ENCODE peak calls at places on chromosomes 7 and 10, in four cellular contexts. W is WTC11, G is HepG2, Z is K562. Y is an unnamed sample.

GRCh38 chr7:36923831-36924555 is 199.7 kb upstream of the AOAH start:
- DNase-seq in G (no peak), W (no peak), Z (no peak), Y (no peak)

GRCh38 chr10:79176052-79176501 is 107.3 kb downstream of the ZMIZ1 start:
- DNase-seq in G (no peak), W (no peak), Z (no peak), Y (no peak)

GRCh38 chr7:90910136-90910535 is 314.0 kb downstream of the CDK14 start:
- DNase-seq in W (no peak), Z (no peak), G (no peak), Y (no peak)

GRCh38 chr10:683448-684071 is 5.9 kb downstream of the DIP2C start:
- DNase-seq in Z (no peak), G (no peak), W (no peak), Y (no peak)

GRCh38 chr10:14564268-14564744 is 210.4 kb downstream of the FAM107B start:
- DNase-seq in W (no peak), G (no peak), Z (no peak), Y (no peak)

GRCh38 chr10:115030483-115031200 is 62.5 kb upstream of the ATRNL1 start:
- DNase-seq in G (no peak), Z (no peak), W (no peak), Y (no peak)

GRCh38 chr10:27383595-27384542 is 120.2 kb upstream of the RAB18 start:
- DNase-seq in Z (no peak), G (peak), W (no peak), Y (no peak)

GRCh38 chr10:123502983-123503382 is 163.2 kb upstream of the GPR26 start:
- DNase-seq in Z (no peak), W (no peak), G (no peak), Y (no peak)

GRCh38 chr10:16886032-16886431 is 68.8 kb upstream of the RSU1 start:
- DNase-seq in Z (no peak), W (no peak), G (no peak), Y (no peak)

GRCh38 chr7:35286422-35286821 is 32.5 kb upstream of the TBX20 start:
- DNase-seq in G (no peak), W (no peak), Z (no peak), Y (no peak)

GRCh38 chr10:46541735-46542566 is 14.5 kb downstream of the GPRIN2 start:
- DNase-seq in G (no peak), Z (no peak), W (peak), Y (no peak)

GRCh38 chr10:2953495-2953894 is 113.9 kb upstream of the PFKP start:
- DNase-seq in W (no peak), G (no peak), Z (no peak), Y (no peak)

GRCh38 chr7:122487131-122487530 is 182.6 kb upstream of the FEZF1 start:
- DNase-seq in Z (no peak), G (no peak), W (no peak), Y (no peak)

GRCh38 chr7:8136331-8136730 is 125.6 kb downstream of the ICA1 start:
- DNase-seq in Z (no peak), G (no peak), W (no peak), Y (no peak)

GRCh38 chr7:11181590-11181989 is 207.9 kb downstream of the PHF14 start:
- DNase-seq in Z (no peak), G (no peak), W (no peak), Y (no peak)

DNA sequence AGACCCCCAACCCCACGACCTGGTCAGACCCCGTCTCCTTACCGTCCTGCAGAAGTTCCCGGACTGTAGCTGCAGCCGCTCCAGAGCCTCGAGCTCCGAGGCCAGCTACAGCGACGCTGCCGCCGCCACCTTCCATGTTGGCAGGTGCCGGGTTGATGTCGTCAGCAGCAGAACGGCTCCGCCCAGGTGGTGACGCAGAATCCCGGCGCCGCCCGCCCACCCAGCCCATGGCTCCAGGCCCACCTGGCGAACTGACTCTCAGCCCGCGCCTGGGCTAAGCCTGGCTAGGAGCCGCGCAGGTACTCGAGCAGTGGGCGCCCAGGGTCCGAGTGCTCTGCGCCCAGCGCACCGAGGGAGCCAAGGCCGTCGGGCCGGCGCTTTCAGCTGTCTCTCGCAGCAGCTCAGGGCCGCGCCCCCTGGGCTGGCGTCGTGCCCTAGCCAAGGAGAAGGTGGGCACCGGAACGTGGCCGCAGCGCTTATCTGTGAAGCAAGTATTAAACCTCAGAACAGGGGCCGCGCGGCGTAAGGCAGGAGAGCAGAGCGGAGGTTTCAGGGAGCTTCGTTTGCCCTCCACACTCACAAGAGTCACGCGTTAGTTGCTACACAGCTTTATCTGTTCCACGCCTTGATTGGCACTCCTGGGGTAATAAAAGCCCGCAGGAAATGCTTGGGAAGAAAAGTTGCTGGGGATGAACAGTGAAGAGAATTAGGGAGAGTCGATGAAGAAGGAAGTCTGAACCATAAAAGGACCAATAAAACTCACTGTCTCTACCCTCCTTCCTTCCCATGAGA is at the start of the genes COG5 and DUS4L:
- DNase-seq in Z (peak), G (peak), W (peak), Y (peak)
- TF ChIP-seq TCF7 in Z (peak), G (no peak), W (peak), Y (no peak)

GRCh38 chr7:18671176-18671575 is 175.6 kb downstream of the HDAC9 start:
- DNase-seq in G (no peak), Z (no peak), W (no peak), Y (no peak)

GRCh38 chr7:18663321-18663720 is 167.8 kb downstream of the HDAC9 start:
- DNase-seq in W (no peak), Z (no peak), G (no peak), Y (no peak)

GRCh38 chr7:18667466-18667865 is 171.9 kb downstream of the HDAC9 start:
- DNase-seq in Z (no peak), G (peak), W (no peak), Y (no peak)

GRCh38 chr7:18666107-18666728 is 170.7 kb downstream of the HDAC9 start:
- DNase-seq in W (peak), Z (peak), G (peak), Y (peak)
- TF ChIP-seq TCF7 in W (no peak), Z (no peak), G (no peak), Y (no peak)

DNA sequence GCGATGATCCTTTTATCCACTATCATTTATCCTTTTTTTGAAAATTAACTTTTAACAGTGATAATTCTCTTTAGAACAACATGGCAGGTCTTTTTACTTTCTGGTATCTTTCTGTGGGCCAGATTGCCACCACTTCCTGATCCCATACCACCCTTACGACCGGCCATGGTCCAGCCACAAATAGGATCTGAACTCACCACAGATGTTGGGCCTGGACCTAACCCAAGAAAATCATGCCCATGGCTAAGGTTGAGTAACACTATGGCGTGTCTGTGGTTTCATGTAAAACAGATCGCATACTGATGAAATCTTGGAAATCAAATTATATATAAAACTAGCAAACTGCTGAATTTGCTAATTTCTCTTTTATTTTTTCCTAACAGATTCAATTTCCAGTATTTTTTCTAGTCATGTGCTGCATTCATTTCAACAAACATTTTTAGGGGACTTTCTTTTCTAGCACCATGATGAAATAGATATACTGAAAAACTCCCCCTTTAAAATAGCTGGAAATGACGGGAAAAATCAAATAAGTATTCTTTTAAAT is 77.2 kb downstream of the CH25H start:
- DNase-seq in G (no peak), W (no peak), Z (no peak), Y (no peak)
- TF ChIP-seq TCF7 in G (no peak), W (no peak), Z (no peak), Y (no peak)

GRCh38 chr10:95474228-95475002 is 86.8 kb downstream of the SORBS1 start:
- DNase-seq in Z (no peak), W (no peak), G (peak), Y (no peak)
- TF ChIP-seq TCF7 in Z (no peak), W (no peak), G (peak), Y (no peak)

GRCh38 chr7:51011710-51012350 is 229.1 kb upstream of the GRB10 start:
- DNase-seq in Z (no peak), W (no peak), G (no peak), Y (no peak)

GRCh38 chr7:51013861-51014511 is 231.3 kb upstream of the GRB10 start:
- DNase-seq in G (no peak), Z (no peak), W (no peak), Y (no peak)

GRCh38 chr7:51012569-51013217 is 230.0 kb upstream of the GRB10 start:
- DNase-seq in Z (no peak), W (no peak), G (no peak), Y (no peak)

GRCh38 chr7:51014811-51015210 is 232.1 kb upstream of the GRB10 start:
- DNase-seq in G (no peak), W (no peak), Z (no peak), Y (no peak)

DNA sequence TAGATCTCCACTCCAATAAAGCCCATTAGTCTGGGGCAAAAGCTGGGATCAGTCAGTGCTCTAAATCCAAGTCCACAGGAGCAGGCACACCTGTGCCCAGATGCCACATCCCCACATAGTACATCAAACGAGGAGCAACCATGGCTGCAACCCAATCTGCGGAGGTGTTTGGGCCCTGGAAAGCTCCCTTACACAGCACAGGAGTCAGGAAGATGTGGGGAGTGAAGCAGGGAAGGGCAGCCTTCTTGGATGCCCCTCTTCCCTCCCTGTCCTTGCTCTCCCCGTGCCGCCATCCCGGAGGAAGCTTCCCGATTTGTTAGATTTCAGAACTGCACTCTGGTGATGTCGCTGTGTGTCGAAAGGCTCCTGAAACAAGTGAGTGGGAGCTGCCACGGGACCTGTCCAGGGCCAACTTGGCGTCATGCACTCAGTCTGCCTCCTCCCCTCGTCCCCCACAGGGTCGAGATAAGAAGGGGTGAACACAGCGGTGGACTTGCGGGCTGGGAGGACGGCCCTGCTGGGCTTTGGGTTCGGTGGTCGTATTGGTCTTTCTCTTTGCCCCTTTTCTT is 230.6 kb upstream of the GRB10 start:
- DNase-seq in G (no peak), W (no peak), Z (no peak), Y (no peak)
- TF ChIP-seq TCF7 in G (no peak), W (no peak), Z (no peak), Y (no peak)

GRCh38 chr7:108613147-108613948 is 43.7 kb downstream of the DNAJB9 start:
- DNase-seq in W (no peak), G (peak), Z (peak), Y (no peak)
- TF ChIP-seq TCF7 in W (no peak), G (no peak), Z (no peak), Y (no peak)

GRCh38 chr10:29860159-29860558 is 199.2 kb downstream of the JCAD start:
- DNase-seq in Z (no peak), W (no peak), G (no peak), Y (no peak)
- TF ChIP-seq TCF7 in Z (no peak), W (no peak), G (no peak), Y (no peak)

Y was measured in GM12878.